ENCODE peak calls at places on chromosome 22, in ten cellular contexts. J, A, U, X, G, I, K, B, C and E are unnamed samples.

GRCh38 chr22:47309476-47309875 is 547.0 kb downstream of the TBC1D22A start:
- DNase-seq in J (no peak), K (no peak), I (no peak), G (no peak), B (no peak), C (no peak), A (no peak), X (no peak), U (no peak), E (no peak)

GRCh38 chr22:41074061-41074460 is 18.3 kb upstream of the EP300 start:
- DNase-seq in J (no peak), X (no peak), B (no peak), A (no peak), G (no peak), U (no peak), I (no peak), C (no peak), K (no peak), E (no peak)

GRCh38 chr22:17980638-17981051 is 43.7 kb downstream of the MICAL3 start:
- DNase-seq in A (no peak), J (no peak), B (no peak), U (peak; percentile 35), C (peak; percentile 88), I (no peak), K (peak; percentile 30), X (no peak), G (no peak), E (no peak)

GRCh38 chr22:36384766-36385400 is 2.9 kb downstream of the MYH9 start:
- DNase-seq in I (peak; percentile 53), J (no peak), K (no peak), X (peak; percentile 26), U (no peak), G (no peak), A (peak; percentile 23), C (no peak), B (no peak), E (peak; percentile 30)

GRCh38 chr22:20805972-20806471 is 32.1 kb downstream of the SERPIND1 start:
- DNase-seq in J (no peak), K (no peak), X (no peak), A (no peak), B (no peak), U (no peak), C (no peak), G (no peak), I (no peak), E (no peak)

GRCh38 chr22:45516923-45517675 is 14.4 kb downstream of the FBLN1 start:
- DNase-seq in J (no peak), A (no peak), K (no peak), X (no peak), I (no peak), U (peak; percentile 72), G (no peak), B (no peak), C (no peak), E (no peak)

GRCh38 chr22:45014658-45015057 is 4.9 kb upstream of the PHF21B start:
- DNase-seq in C (no peak), G (no peak), A (no peak), J (no peak), B (no peak), I (no peak), K (no peak), X (no peak), U (no peak), E (no peak)

GRCh38 chr22:44669725-44670027 is 32.3 kb upstream of the PRR5 start:
- DNase-seq in B (no peak), U (no peak), A (no peak), I (peak; percentile 52), X (no peak), G (no peak), K (no peak), C (no peak), J (no peak), E (no peak)

GRCh38 chr22:30432096-30432495 is 6.5 kb downstream of the MTFP1 start:
- DNase-seq in B (no peak), C (no peak), G (no peak), I (no peak), A (no peak), J (no peak), X (no peak), U (no peak), K (no peak), E (no peak)

GRCh38 chr22:24054356-24054755 is 43.3 kb downstream of the CABIN1 start:
- DNase-seq in X (no peak), K (no peak), B (no peak), A (no peak), U (no peak), C (no peak), I (no peak), G (no peak), J (no peak), E (no peak)

GRCh38 chr22:29311468-29312217 is 3.9 kb downstream of the RASL10A start:
- DNase-seq in K (no peak), I (no peak), B (no peak), U (no peak), G (no peak), C (peak; percentile 77), A (no peak), X (no peak), J (peak; percentile 48), E (no peak)

GRCh38 chr22:19148417-19149046 is 1.6 kb downstream of the GSC2 start:
- DNase-seq in B (no peak), X (no peak), J (no peak), I (no peak), A (no peak), C (peak; percentile 51), G (no peak), U (no peak), K (no peak), E (no peak)

GRCh38 chr22:41589260-41589600 is 410 bp downstream of the PMM1 start:
- DNase-seq in X (no peak), A (no peak), G (no peak), B (no peak), J (no peak), I (no peak), U (no peak), K (no peak), C (no peak), E (no peak)

GRCh38 chr22:46066691-46067090 is 83.6 kb upstream of the PPARA start:
- DNase-seq in U (peak; percentile 58), A (no peak), C (peak; percentile 33), K (no peak), I (peak; percentile 40), G (peak; percentile 16), X (no peak), B (no peak), J (no peak), E (peak; percentile 69)

GRCh38 chr22:28560005-28560742 is 119.5 kb downstream of the TTC28 start:
- DNase-seq in I (no peak), C (no peak), X (no peak), B (no peak), A (no peak), U (peak; percentile 86), G (no peak), J (no peak), K (no peak), E (no peak)

GRCh38 chr22:47154621-47155081 is 392.2 kb downstream of the TBC1D22A start:
- DNase-seq in U (no peak), X (no peak), K (no peak), B (peak; percentile 88), I (peak; percentile 12), C (no peak), A (no peak), J (peak; percentile 59), G (peak; percentile 53), E (peak; percentile 95)

GRCh38 chr22:17802822-17803221 is 28.6 kb upstream of the BID start:
- DNase-seq in J (no peak), C (no peak), I (no peak), K (no peak), U (no peak), A (no peak), G (no peak), B (no peak), X (no peak), E (no peak)

GRCh38 chr22:31637375-31637937 is 24.6 kb downstream of the PISD start:
- DNase-seq in B (no peak), G (no peak), I (no peak), J (no peak), K (no peak), A (no peak), X (no peak), U (no peak), C (peak; percentile 94), E (no peak)

GRCh38 chr22:46803936-46804335 is 41.5 kb downstream of the TBC1D22A start:
- DNase-seq in K (no peak), X (no peak), C (peak; percentile 29), G (no peak), I (no peak), U (no peak), J (no peak), B (no peak), A (no peak), E (no peak)

GRCh38 chr22:36374603-36375024 is 13.2 kb downstream of the MYH9 start:
- DNase-seq in C (no peak), U (peak; percentile 96), J (no peak), K (peak; percentile 47), B (no peak), G (no peak), X (no peak), I (no peak), A (peak; percentile 27), E (no peak)